ENCODE peak calls at places on chromosomes 6 and 20, in seven cellular contexts. I is A549, O is H1, B is Peyer's patch, D is IMR-90, F is K562, S is tibial nerve. R is an unnamed sample.

GRCh38 chr6:123829302-123829953 is 25.8 kb downstream of the NKAIN2 start:
- DNase-seq in D (peak; percentile 19), F (no peak), I (no peak), O (no peak), S (no peak), B (no peak), R (no peak)

GRCh38 chr6:87824813-87825475 is 122.9 kb upstream of the AKIRIN2 start:
- DNase-seq in B (no peak), F (no peak), D (no peak), O (no peak), I (no peak), S (no peak), R (no peak)

GRCh38 chr6:151796842-151797530 is 10.5 kb upstream of the ESR1 start:
- DNase-seq in B (no peak), S (no peak), I (no peak), O (no peak), F (no peak), D (no peak), R (no peak)

GRCh38 chr6:139990287-139990686 is 615.8 kb upstream of the CITED2 start:
- DNase-seq in O (no peak), B (no peak), S (no peak), I (no peak), D (no peak), F (no peak), R (no peak)

GRCh38 chr20:21665687-21666446 is 39.6 kb upstream of the PAX1 start:
- DNase-seq in S (no peak), O (no peak), B (no peak), D (no peak), I (no peak), F (no peak), R (no peak)

GRCh38 chr20:21244808-21245207 is 58.3 kb upstream of the XRN2 start:
- DNase-seq in D (no peak), F (no peak), I (no peak), O (no peak), S (no peak), B (no peak), R (no peak)

GRCh38 chr6:56484669-56485068 is 158.0 kb downstream of the DST start:
- DNase-seq in F (no peak), I (no peak), S (no peak), D (peak; percentile 81), B (no peak), O (no peak), R (no peak)

GRCh38 chr20:36017034-36017951 is 48.9 kb downstream of the CNBD2 start:
- DNase-seq in O (no peak), F (no peak), B (no peak), S (no peak), I (peak; percentile 65), D (peak; percentile 56), R (no peak)

GRCh38 chr20:31593221-31594001 is 11.7 kb upstream of the ID1 start:
- DNase-seq in I (peak; percentile 96), B (no peak), D (peak; percentile 89), O (no peak), S (no peak), F (peak; percentile 66), R (no peak)

DNA sequence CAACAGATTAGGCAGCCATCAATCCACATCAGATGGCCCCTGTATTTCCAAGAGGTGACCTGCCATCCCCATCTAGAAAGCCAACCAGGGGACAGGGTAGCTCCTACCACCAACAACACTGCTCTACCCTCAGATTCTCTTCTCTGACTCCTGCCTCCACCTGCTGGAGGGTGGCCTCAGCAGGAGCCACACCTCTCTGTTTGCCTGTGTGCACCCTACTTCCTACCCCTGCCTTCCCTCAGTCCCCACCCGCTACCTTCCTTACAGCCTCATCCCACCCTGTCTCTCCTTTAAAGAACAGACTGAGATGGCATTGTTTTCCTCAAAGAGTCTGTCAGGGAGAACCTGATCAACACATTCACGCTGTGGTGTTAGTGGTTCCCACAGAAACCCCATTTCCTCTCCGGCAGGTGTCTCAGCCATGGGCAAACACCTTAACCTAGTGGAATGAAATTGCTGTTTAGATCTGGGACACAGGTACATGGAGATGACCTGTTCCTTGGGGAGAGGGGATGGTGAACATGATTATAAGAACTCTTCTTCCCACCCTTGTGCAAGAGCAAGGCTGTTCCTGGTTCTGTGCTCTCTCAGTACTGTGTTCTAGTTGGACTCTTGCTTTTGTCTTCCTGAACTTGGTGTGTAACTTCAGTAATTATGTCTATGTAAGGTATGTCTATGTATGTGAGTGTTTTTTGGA is 1.8 kb downstream of the ENTPD6 start:
- DNase-seq in F (no peak), D (no peak), B (no peak), I (no peak), O (no peak), S (no peak), R (no peak)
- TF ChIP-seq CTCF in F (no peak), D (no peak), B (peak; percentile 16), I (no peak), O (no peak), S (no peak), R (no peak)

DNA sequence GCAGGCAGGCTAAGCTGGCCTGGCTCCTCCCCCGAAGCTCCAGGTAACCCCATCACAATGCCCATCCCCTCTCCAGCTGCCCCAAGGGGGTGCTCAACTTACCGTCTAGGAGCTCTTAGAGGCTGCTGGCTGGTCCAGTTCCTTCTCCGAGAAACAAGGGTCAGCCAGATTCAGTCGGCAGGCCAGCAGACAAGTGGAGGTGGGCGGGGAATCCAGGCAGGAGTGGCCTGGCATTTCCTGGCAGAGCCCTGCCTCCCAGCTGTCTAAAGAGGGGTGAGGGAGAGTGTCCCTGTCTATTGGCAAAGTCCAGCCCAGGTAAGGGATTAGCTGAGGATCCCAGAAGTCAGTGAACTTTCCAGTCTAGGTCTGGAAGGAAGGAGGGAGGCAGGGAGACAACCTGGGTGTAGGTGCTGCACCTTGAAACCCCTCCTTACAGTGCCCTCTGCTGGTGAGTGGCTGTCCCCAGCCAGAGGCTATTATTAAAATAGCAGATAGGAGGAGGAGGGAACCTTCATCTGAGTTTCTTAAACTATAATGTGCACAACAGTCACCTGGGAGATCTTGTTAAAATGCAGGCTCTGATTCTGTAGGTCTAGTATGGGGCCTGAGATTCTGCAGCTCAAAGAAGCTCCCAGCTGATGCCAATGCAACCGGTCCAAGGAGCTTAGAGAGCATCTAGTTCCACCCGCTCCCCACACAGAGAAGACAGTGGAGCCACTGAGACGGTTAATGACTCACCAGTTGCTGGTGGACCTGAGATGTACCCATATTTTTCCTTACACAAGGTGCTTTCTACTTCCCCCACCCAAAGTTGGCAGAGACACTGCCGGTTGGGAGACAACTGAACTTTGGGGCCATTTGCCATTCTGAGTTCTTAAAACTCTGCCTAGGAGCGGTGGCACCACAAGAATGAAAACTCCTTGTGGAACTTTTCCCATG is at the start of gene UNC5CL:
- DNase-seq in O (peak; percentile 84), S (no peak), F (peak; percentile 82), I (peak; percentile 64), B (peak; percentile 27), D (no peak), R (no peak)
- TF ChIP-seq POLR2A in O (no peak), S (no peak), F (no peak), I (no peak), B (peak; percentile 71), D (no peak), R (no peak)

GRCh38 chr6:90219168-90219985 is 77.3 kb downstream of the BACH2 start:
- DNase-seq in O (no peak), S (no peak), B (no peak), D (peak; percentile 90), I (no peak), F (no peak), R (no peak)
- H3K4me1 ChIP-seq in O (peaks cover 9% of the 10 kb centered on the region), S (peaks cover 4% of the 10 kb centered on the region), B (peaks cover 8% of the 10 kb centered on the region), D (peaks cover 19% of the 10 kb centered on the region), I (peaks cover 45% of the 10 kb centered on the region), F (peaks cover 4% of the 10 kb centered on the region), R (peaks cover 34% of the 10 kb centered on the region)

DNA sequence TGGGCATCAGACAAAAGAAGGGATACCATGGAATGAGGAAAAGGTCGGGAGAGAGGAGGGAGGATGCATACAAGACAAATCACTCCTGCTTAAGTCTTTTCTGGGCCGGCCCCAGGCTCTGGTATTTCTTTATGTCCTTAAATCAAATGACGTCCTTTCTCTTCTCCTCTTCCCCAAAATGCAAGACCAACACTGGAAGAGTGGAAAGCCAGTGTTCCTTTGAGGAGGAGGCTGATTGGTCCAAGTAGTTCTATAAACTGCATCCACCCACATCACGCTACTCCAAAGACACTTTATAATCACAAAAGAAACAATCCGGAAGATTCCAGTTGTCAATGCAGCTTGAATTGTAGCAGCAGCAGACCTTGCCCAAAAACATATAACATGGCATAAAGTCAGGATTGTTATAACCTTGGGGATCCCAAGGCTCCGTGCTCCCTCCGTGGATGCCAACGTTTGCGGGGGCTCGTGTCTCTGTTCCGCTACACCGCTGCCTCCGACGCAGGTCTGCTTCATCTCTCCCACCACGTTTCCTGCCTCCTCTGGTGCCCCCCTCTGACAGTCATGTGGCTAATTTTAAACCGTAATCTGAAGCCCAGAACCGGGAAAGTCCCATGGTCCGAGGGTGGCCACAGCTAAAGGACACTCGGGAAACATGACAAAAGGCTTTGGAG is 47.1 kb downstream of the MCUR1 start:
- DNase-seq in O (no peak), D (peak; percentile 44), I (no peak), F (no peak), B (peak; percentile 42), S (peak; percentile 23), R (peak; percentile 63)
- TF ChIP-seq CTCF in O (no peak), D (no peak), I (no peak), F (no peak), B (peak; percentile 6), S (peak; percentile 27), R (peak; percentile 30)

DNA sequence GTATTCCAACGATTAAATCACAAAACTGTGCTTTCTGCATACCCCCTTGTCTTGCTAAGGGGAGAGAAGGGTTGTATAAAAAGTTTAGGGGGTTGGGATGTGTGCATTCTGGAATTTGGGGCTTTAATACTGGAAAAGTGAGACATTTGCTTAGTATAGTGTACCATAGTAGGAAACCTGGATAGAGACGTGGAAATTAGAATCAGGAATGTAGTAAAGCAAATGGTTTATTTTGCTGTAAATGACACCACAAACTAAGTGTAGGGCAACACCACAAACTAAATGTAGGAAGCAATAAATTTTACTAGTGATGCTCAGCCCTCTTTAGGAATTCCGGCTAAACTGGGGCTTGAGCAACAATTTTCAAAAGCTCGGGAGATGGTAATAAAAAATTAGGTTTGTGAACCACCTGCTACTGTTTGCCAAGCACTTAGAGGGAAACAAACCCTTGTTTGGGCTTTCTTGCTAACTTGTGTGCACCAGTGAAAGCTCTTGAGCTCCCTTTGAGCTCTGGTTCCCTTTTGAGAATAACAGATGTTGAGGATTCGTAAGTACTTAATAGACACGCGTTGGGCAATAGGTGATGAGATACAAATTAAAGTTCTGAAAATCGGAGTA is 13.8 kb downstream of the BRD2 start:
- DNase-seq in D (no peak), B (no peak), I (no peak), S (no peak), F (no peak), O (no peak), R (no peak)
- TF ChIP-seq POLR2A in D (peak; percentile 33), B (no peak), I (no peak), S (no peak), F (peak; percentile 78), O (no peak), R (no peak)

DNA sequence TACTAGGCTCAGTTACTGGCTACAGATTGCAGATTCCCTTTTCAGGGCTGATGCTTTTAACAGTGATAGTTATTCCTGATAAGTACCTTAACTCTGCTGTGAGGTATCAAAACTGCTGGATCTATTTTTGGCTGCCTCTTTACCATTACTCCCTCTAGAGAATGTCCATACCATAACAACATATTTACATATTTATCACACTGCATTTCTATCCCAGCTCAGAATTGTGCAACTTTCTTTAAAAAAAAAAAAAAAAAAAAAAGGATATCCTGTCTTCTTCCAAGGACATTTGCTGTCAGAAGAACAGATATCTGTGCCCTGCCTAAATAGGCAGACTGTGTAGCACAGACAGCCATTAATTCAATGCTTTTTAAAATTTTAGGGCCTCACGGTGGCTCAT is 94.4 kb downstream of the SSR1 start:
- DNase-seq in D (no peak), F (no peak), B (no peak), S (no peak), O (no peak), I (no peak), R (no peak)
- H3K4me1 ChIP-seq in D (peaks cover 24% of the 10 kb centered on the region), F (peaks cover 16% of the 10 kb centered on the region), B (no peaks in the 10 kb centered on the region), S (no peaks in the 10 kb centered on the region), O (no peaks in the 10 kb centered on the region), I (no peaks in the 10 kb centered on the region), R (peaks cover 78% of the 10 kb centered on the region)

GRCh38 chr6:100775667-100776066 is 105.5 kb downstream of the ASCC3 start:
- DNase-seq in O (no peak), S (no peak), B (no peak), I (no peak), F (no peak), D (no peak), R (no peak)
- TF ChIP-seq CTCF in O (no peak), S (no peak), B (no peak), I (no peak), F (no peak), D (peak; percentile 22), R (no peak)

R was measured in heart left ventricle.